ENCODE peak calls at places on chromosome 10, in five cellular contexts. U, H, Z, E and X are unnamed samples.

GRCh38 chr10:113047963-113048781 is 98.1 kb downstream of the TCF7L2 start:
- DNase-seq in H (no peak), U (no peak), E (no peak), Z (no peak), X (no peak)

GRCh38 chr10:14621037-14621436 is 153.7 kb downstream of the FAM107B start:
- DNase-seq in H (no peak), U (no peak), Z (no peak), E (no peak), X (no peak)

GRCh38 chr10:89702121-89702480 is 711 bp downstream of the KIF20B start:
- DNase-seq in U (no peak), E (peak), Z (no peak), H (no peak), X (no peak)

GRCh38 chr10:71726673-71727428 is 7.3 kb upstream of the C10orf105 start:
- DNase-seq in U (no peak), Z (no peak), E (no peak), H (peak), X (no peak)

GRCh38 chr10:79424221-79425073 is 21.0 kb downstream of the ZCCHC24 start:
- DNase-seq in H (peak), Z (no peak), U (no peak), E (no peak), X (no peak)

GRCh38 chr10:102152545-102152890 is 329 bp downstream of the NOLC1 start:
- DNase-seq in H (no peak), U (no peak), E (peak), Z (no peak), X (no peak)

GRCh38 chr10:23521735-23522134 is 82.9 kb downstream of the OTUD1 start:
- DNase-seq in H (no peak), U (no peak), Z (no peak), E (no peak), X (no peak)

GRCh38 chr10:93006435-93007039 is 54.1 kb upstream of the CYP26C1 start:
- DNase-seq in E (peak), Z (no peak), U (no peak), H (no peak), X (peak)

GRCh38 chr10:33195608-33196376 is 138.7 kb downstream of the NRP1 start:
- DNase-seq in U (no peak), E (peak), H (no peak), Z (no peak), X (no peak)

GRCh38 chr10:16653223-16653622 is 131.5 kb upstream of the C1QL3 start:
- DNase-seq in E (no peak), U (no peak), Z (no peak), H (no peak), X (no peak)